ENCODE peak calls at places on chromosomes 2 and 18, in six cellular contexts. One of them, this sample, is unnamed.
A peak's percentile ranks its signal among the peaks of the same experiment; 100 is the strongest.

GRCh38 chr2:70643715-70644114 is 90.1 kb upstream of the TGFA start:
- DNase-seq in CD8-positive, alpha-beta memory T cell: no peak
- DNase-seq in NCI-H1105: no peak
- DNase-seq in AG08396: no peak
- DNase-seq in endothelial cell: peak; percentile 25
- DNase-seq in neural crest cell: no peak
- DNase-seq in this sample: no peak

GRCh38 chr2:224999784-225000183 is 42.5 kb downstream of the DOCK10 start:
- DNase-seq in CD8-positive, alpha-beta memory T cell: no peak
- DNase-seq in NCI-H1105: no peak
- DNase-seq in AG08396: no peak
- DNase-seq in endothelial cell: no peak
- DNase-seq in neural crest cell: no peak
- DNase-seq in this sample: no peak

GRCh38 chr18:67385455-67385854 is 131.1 kb downstream of the DSEL start:
- DNase-seq in CD8-positive, alpha-beta memory T cell: no peak
- DNase-seq in NCI-H1105: no peak
- DNase-seq in AG08396: no peak
- DNase-seq in endothelial cell: no peak
- DNase-seq in neural crest cell: no peak
- DNase-seq in this sample: no peak

GRCh38 chr2:25374411-25374810 is 32.7 kb upstream of the DNMT3A start:
- DNase-seq in CD8-positive, alpha-beta memory T cell: no peak
- DNase-seq in NCI-H1105: no peak
- DNase-seq in AG08396: no peak
- DNase-seq in endothelial cell: no peak
- DNase-seq in neural crest cell: no peak
- DNase-seq in this sample: peak; percentile 37

GRCh38 chr2:240578488-240578887 is 8.0 kb upstream of the CAPN10 start:
- DNase-seq in CD8-positive, alpha-beta memory T cell: no peak
- DNase-seq in NCI-H1105: no peak
- DNase-seq in AG08396: no peak
- DNase-seq in endothelial cell: no peak
- DNase-seq in neural crest cell: no peak
- DNase-seq in this sample: no peak

GRCh38 chr18:80108122-80108536 is 933 bp upstream of the ADNP2 start:
- DNase-seq in CD8-positive, alpha-beta memory T cell: peak; percentile 16
- DNase-seq in NCI-H1105: no peak
- DNase-seq in AG08396: no peak
- DNase-seq in endothelial cell: no peak
- DNase-seq in neural crest cell: no peak
- DNase-seq in this sample: peak; percentile 66

GRCh38 chr2:30776831-30777652 is 30.2 kb downstream of the CAPN13 start:
- DNase-seq in CD8-positive, alpha-beta memory T cell: no peak
- DNase-seq in NCI-H1105: no peak
- DNase-seq in AG08396: no peak
- DNase-seq in endothelial cell: no peak
- DNase-seq in neural crest cell: no peak
- DNase-seq in this sample: no peak

GRCh38 chr2:239465017-239466001 is 64.5 kb upstream of the HDAC4 start:
- DNase-seq in CD8-positive, alpha-beta memory T cell: no peak
- DNase-seq in NCI-H1105: peak; percentile 4
- DNase-seq in AG08396: peak; percentile 53
- DNase-seq in endothelial cell: no peak
- DNase-seq in neural crest cell: no peak
- DNase-seq in this sample: peak; percentile 57

GRCh38 chr2:215728504-215729065 is 284.8 kb downstream of the MREG start:
- DNase-seq in CD8-positive, alpha-beta memory T cell: no peak
- DNase-seq in NCI-H1105: no peak
- DNase-seq in AG08396: peak; percentile 36
- DNase-seq in endothelial cell: no peak
- DNase-seq in neural crest cell: no peak
- DNase-seq in this sample: no peak

GRCh38 chr2:113060396-113060795 is 1.4 kb downstream of the IL36RN start:
- DNase-seq in CD8-positive, alpha-beta memory T cell: no peak
- DNase-seq in NCI-H1105: no peak
- DNase-seq in AG08396: no peak
- DNase-seq in endothelial cell: no peak
- DNase-seq in neural crest cell: no peak
- DNase-seq in this sample: no peak

GRCh38 chr18:50268022-50268747 is 1.9 kb upstream of the CFAP53 start:
- DNase-seq in CD8-positive, alpha-beta memory T cell: peak; percentile 67
- DNase-seq in NCI-H1105: no peak
- DNase-seq in AG08396: peak; percentile 84
- DNase-seq in endothelial cell: peak; percentile 94
- DNase-seq in neural crest cell: peak; percentile 47
- DNase-seq in this sample: peak; percentile 93

GRCh38 chr2:12059616-12060441 is 313.4 kb downstream of the LPIN1 start:
- DNase-seq in CD8-positive, alpha-beta memory T cell: no peak
- DNase-seq in NCI-H1105: no peak
- DNase-seq in AG08396: peak; percentile 17
- DNase-seq in endothelial cell: no peak
- DNase-seq in neural crest cell: no peak
- DNase-seq in this sample: no peak

GRCh38 chr2:70946832-70947442 is 11.2 kb downstream of the ATP6V1B1 start:
- DNase-seq in CD8-positive, alpha-beta memory T cell: peak; percentile 29
- DNase-seq in NCI-H1105: peak; percentile 24
- DNase-seq in AG08396: peak; percentile 47
- DNase-seq in endothelial cell: peak; percentile 71
- DNase-seq in neural crest cell: peak; percentile 75
- DNase-seq in this sample: peak; percentile 74

GRCh38 chr2:74317696-74318095 is 25.5 kb downstream of the SLC4A5 start:
- DNase-seq in CD8-positive, alpha-beta memory T cell: no peak
- DNase-seq in NCI-H1105: peak; percentile 5
- DNase-seq in AG08396: no peak
- DNase-seq in endothelial cell: no peak
- DNase-seq in neural crest cell: no peak
- DNase-seq in this sample: no peak